ENCODE peak calls at places on chromosomes 5 and 9, in five cellular contexts. V is HCT116, W is RWPE1, U is brain microvascular endothelial cell, B is right cardiac atrium. Y is an unnamed sample.

GRCh38 chr9:132670816-132671371 is 630 bp downstream of the GTF3C4 start:
- DNase-seq in V (no peak), W (peak), U (peak), B (peak), Y (peak)

GRCh38 chr5:157915638-157916037 is 56.7 kb upstream of the CLINT1 start:
- DNase-seq in B (peak), W (no peak), U (peak), V (no peak), Y (no peak)

GRCh38 chr9:123350590-123351310 is 5.2 kb upstream of the CRB2 start:
- DNase-seq in B (peak), V (no peak), U (no peak), W (no peak), Y (no peak)

GRCh38 chr5:96012399-96012798 is 50.7 kb upstream of the ELL2 start:
- DNase-seq in B (no peak), V (no peak), W (no peak), U (no peak), Y (no peak)

GRCh38 chr9:109117856-109118801 is 1.6 kb downstream of the TMEM245 start:
- DNase-seq in B (peak), V (no peak), U (peak), W (peak), Y (peak)

GRCh38 chr9:32251539-32251938 is 132.9 kb upstream of the ACO1 start:
- DNase-seq in U (peak), V (peak), B (no peak), W (peak), Y (no peak)

GRCh38 chr5:171975262-171975876 is 31.1 kb downstream of the FBXW11 start:
- DNase-seq in U (peak), V (no peak), W (no peak), B (no peak), Y (no peak)

GRCh38 chr5:100406640-100407039 is 128.5 kb upstream of the FAM174A start:
- DNase-seq in U (no peak), W (no peak), V (no peak), B (no peak), Y (no peak)

GRCh38 chr5:15105799-15106393 is 234.3 kb upstream of the ANKH start:
- DNase-seq in U (peak), W (peak), V (peak), B (no peak), Y (no peak)

GRCh38 chr5:132049559-132049958 is 10.9 kb upstream of the IL3 start:
- DNase-seq in B (no peak), U (no peak), V (no peak), W (no peak), Y (no peak)

GRCh38 chr5:67858470-67859096 is 357.0 kb upstream of the PIK3R1 start:
- DNase-seq in U (no peak), B (no peak), V (no peak), W (no peak), Y (no peak)

GRCh38 chr9:81789751-81790150 is 100.4 kb upstream of the TLE1 start:
- DNase-seq in U (peak), W (no peak), B (no peak), V (no peak), Y (no peak)

GRCh38 chr5:55993013-55993412 is 1.8 kb downstream of the IL6ST start:
- DNase-seq in W (no peak), V (no peak), B (no peak), U (no peak), Y (no peak)

GRCh38 chr5:60177596-60177995 is 284.1 kb upstream of the PDE4D start:
- DNase-seq in W (no peak), U (peak), V (no peak), B (no peak), Y (no peak)

GRCh38 chr5:66848749-66849641 is 252.8 kb downstream of the MAST4 start:
- DNase-seq in V (no peak), W (no peak), U (peak), B (no peak), Y (no peak)

GRCh38 chr9:134522976-134523375 is 118.6 kb upstream of the COL5A1 start:
- DNase-seq in U (no peak), W (no peak), B (no peak), V (no peak), Y (no peak)

GRCh38 chr9:138022121-138022741 is 144.6 kb downstream of the CACNA1B start:
- DNase-seq in W (no peak), V (peak), B (no peak), U (no peak), Y (peak)

GRCh38 chr5:109567374-109568044 is 122.2 kb upstream of the MAN2A1 start:
- DNase-seq in V (no peak), W (peak), U (peak), B (no peak), Y (no peak)

GRCh38 chr5:82290908-82291307 is 12.8 kb upstream of the RPS23 start:
- DNase-seq in B (no peak), W (no peak), U (no peak), V (no peak), Y (no peak)

GRCh38 chr5:136738829-136739228 is 373.5 kb upstream of the TRPC7 start:
- DNase-seq in U (no peak), W (no peak), B (no peak), V (no peak), Y (no peak)

GRCh38 chr5:41924526-41924871 is 582 bp upstream of the FBXO4 start:
- DNase-seq in B (no peak), U (no peak), V (no peak), W (no peak), Y (no peak)

GRCh38 chr9:137140151-137141012 is 1.4 kb downstream of the GRIN1 start:
- DNase-seq in U (no peak), V (no peak), B (peak), W (no peak), Y (no peak)

GRCh38 chr5:14234204-14234603 is 91.1 kb downstream of the TRIO start:
- DNase-seq in U (no peak), B (no peak), V (no peak), W (peak), Y (no peak)

GRCh38 chr9:114973216-114973615 is 42.8 kb upstream of the TNFSF8 start:
- DNase-seq in U (no peak), B (no peak), W (no peak), V (no peak), Y (no peak)

GRCh38 chr9:114969269-114969668 is 38.9 kb upstream of the TNFSF8 start:
- DNase-seq in B (no peak), U (no peak), V (no peak), W (no peak), Y (no peak)

GRCh38 chr9:114972510-114972909 is 42.1 kb upstream of the TNFSF8 start:
- DNase-seq in V (no peak), B (no peak), U (no peak), W (no peak), Y (no peak)

GRCh38 chr9:114965565-114965964 is 35.2 kb upstream of the TNFSF8 start:
- DNase-seq in U (no peak), W (no peak), B (no peak), V (no peak), Y (no peak)

DNA sequence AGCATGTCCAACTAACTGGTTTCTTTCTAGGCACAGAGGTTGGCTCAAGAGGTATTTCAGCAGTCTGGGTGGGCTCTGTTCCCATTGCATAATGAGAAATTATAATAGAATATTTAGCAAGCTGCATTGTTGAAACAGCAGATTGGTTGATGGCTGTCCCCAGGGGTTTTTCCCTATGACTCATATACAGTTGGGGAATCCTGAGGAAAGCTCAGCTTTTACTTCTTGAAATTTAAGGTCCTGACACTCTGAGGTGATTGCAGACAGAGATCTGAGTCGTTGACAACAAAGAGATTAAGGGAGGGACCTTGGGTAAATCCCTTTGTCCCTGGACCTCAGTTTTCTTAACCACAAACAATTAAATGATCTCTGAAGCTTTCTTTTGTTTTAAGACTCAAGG is 38.3 kb upstream of the TNFSF8 start:
- DNase-seq in B (no peak), W (peak), V (no peak), U (peak), Y (no peak)
- H3K27ac ChIP-seq in B (no peak), W (no peak), V (no peak), U (no peak), Y (no peak)

DNA sequence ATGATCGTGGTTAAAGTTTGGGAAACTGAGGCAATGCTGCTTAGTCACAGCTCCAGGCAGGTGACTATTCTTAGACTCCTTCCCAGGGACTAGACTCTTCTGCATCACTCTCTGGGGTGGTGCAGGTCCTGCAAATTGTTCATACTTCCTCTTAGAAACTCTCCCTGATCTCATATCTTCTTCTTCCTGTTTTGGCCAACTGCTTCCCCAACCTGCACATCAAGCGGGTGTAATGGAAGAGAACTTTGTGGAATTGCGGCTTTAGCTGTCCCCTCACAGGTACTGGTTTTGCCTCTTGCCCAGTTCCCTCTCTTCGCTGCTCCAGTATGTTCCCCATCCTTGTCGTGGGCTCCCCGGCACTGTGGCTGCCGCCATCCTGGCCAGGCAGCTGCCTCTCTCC is 111.5 kb upstream of the CTSL start:
- DNase-seq in B (no peak), W (no peak), U (no peak), V (no peak), Y (no peak)
- H3K27ac ChIP-seq in B (no peak), W (no peak), U (no peak), V (no peak), Y (no peak)

GRCh38 chr9:34252670-34253459 is 74.0 kb downstream of the UBAP1 start:
- DNase-seq in U (peak), V (peak), B (peak), W (peak), Y (peak)
- H3K27ac ChIP-seq in U (no peak), V (no peak), B (peak), W (peak), Y (no peak)

GRCh38 chr5:76785493-76785892 is 33.3 kb upstream of the F2RL1 start:
- DNase-seq in V (peak), B (no peak), U (peak), W (peak), Y (no peak)
- H3K27ac ChIP-seq in V (peak), B (no peak), U (peak), W (no peak), Y (no peak)

GRCh38 chr5:151179489-151179840 is 21.9 kb upstream of the ANXA6 start:
- DNase-seq in V (no peak), B (no peak), U (no peak), W (no peak), Y (no peak)
- H3K27ac ChIP-seq in V (no peak), B (no peak), U (no peak), W (no peak), Y (peak)

GRCh38 chr9:16627967-16628366 is 242.5 kb downstream of the BNC2 start:
- DNase-seq in B (no peak), V (no peak), W (no peak), U (peak), Y (no peak)
- H3K27ac ChIP-seq in B (no peak), V (no peak), W (no peak), U (peak), Y (no peak)

GRCh38 chr5:53419247-53419646 is 61.2 kb upstream of the FST start:
- DNase-seq in W (peak), V (no peak), U (no peak), B (no peak), Y (no peak)
- H3K27ac ChIP-seq in W (no peak), V (no peak), U (peak), B (no peak), Y (no peak)

DNA sequence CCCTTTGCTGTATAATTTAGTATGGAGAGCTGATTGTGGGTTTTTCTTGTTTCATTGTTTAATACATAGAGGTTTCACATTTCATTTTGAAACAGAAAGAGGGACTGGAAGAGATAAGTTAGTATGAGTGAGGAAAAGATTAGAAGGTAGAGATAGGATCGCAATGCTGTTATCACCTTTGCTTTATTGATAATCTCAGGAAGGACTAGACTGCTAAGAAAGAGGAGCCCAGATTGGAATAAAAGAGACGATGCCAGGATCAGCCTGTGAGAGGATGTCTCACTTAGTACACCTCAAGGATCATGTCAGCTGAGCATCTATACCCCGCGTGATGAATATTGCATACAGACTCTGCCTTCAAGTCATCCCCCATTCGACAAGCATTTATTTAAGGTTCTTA is 178.0 kb upstream of the DMAC1 start:
- DNase-seq in B (no peak), V (no peak), W (no peak), U (no peak), Y (no peak)
- H3K27ac ChIP-seq in B (no peak), V (no peak), W (no peak), U (no peak), Y (no peak)

GRCh38 chr9:114223564-114224246 is 68.4 kb downstream of the COL27A1 start:
- DNase-seq in B (no peak), U (peak), V (peak), W (peak), Y (no peak)

GRCh38 chr9:114227288-114228033 is 72.1 kb downstream of the COL27A1 start:
- DNase-seq in U (no peak), W (no peak), V (no peak), B (peak), Y (no peak)

GRCh38 chr9:114224247-114224610 is 68.9 kb downstream of the COL27A1 start:
- DNase-seq in U (peak), V (no peak), W (peak), B (no peak), Y (no peak)

GRCh38 chr9:114226289-114227055 is 71.1 kb downstream of the COL27A1 start:
- DNase-seq in V (no peak), B (peak), U (no peak), W (no peak), Y (no peak)

GRCh38 chr9:114225534-114226288 is 70.4 kb downstream of the COL27A1 start:
- DNase-seq in W (peak), U (no peak), B (peak), V (no peak), Y (no peak)
- H3K27ac ChIP-seq in W (peak), U (no peak), B (no peak), V (no peak), Y (no peak)